ENCODE peak calls at places on chromosomes 1 and 21, in seven cellular contexts. P is transverse colon; V is AG04450; U is amniotic stem cell; I is activated CD8-positive, alpha-beta T cell treated with anti-CD3 and anti-CD28 coated beads for 36 hours; K is MCF 10A; M is glomerular endothelial cell. W is an unnamed sample.

GRCh38 chr1:206748348-206749034 is 22.1 kb upstream of the IL19 start:
- DNase-seq in P (no peak), V (no peak), U (no peak), I (no peak), K (no peak), M (no peak), W (no peak)

GRCh38 chr1:86207323-86207722 is 50.8 kb upstream of the COL24A1 start:
- DNase-seq in P (no peak), V (peak), U (peak), I (no peak), K (peak), M (no peak), W (no peak)

GRCh38 chr1:27455166-27455811 is 34.7 kb downstream of the WASF2 start:
- DNase-seq in P (peak), V (no peak), U (no peak), I (peak), K (no peak), M (no peak), W (no peak)

GRCh38 chr1:58528518-58528917 is 18.0 kb downstream of the OMA1 start:
- DNase-seq in P (no peak), V (no peak), U (no peak), I (no peak), K (peak), M (no peak), W (no peak)

GRCh38 chr1:213419369-213420030 is 368.5 kb downstream of the RPS6KC1 start:
- DNase-seq in P (no peak), V (no peak), U (no peak), I (no peak), K (no peak), M (no peak), W (no peak)

GRCh38 chr1:19163261-19163660 is 46.8 kb downstream of the UBR4 start:
- DNase-seq in P (no peak), V (peak), U (peak), I (no peak), K (peak), M (no peak), W (no peak)

GRCh38 chr1:56931686-56932085 is 34.1 kb downstream of the C8B start:
- DNase-seq in P (no peak), V (no peak), U (no peak), I (no peak), K (no peak), M (no peak), W (no peak)

GRCh38 chr1:30856260-30856790 is 52.2 kb downstream of the SDC3 start:
- DNase-seq in P (no peak), V (no peak), U (no peak), I (no peak), K (no peak), M (no peak), W (no peak)

GRCh38 chr1:8083739-8084484 is 57.8 kb upstream of the ERRFI1 start:
- DNase-seq in P (no peak), V (no peak), U (no peak), I (no peak), K (no peak), M (no peak), W (no peak)

GRCh38 chr1:16111771-16112557 is 38.5 kb upstream of the FAM131C start:
- DNase-seq in P (no peak), V (peak), U (no peak), I (no peak), K (no peak), M (no peak), W (no peak)

GRCh38 chr1:197619008-197619640 is 156.2 kb downstream of the DENND1B start:
- DNase-seq in P (no peak), V (no peak), U (no peak), I (no peak), K (peak), M (peak), W (no peak)

GRCh38 chr1:170164103-170164763 is 18.5 kb downstream of the NTMT2 start:
- DNase-seq in P (no peak), V (no peak), U (no peak), I (no peak), K (no peak), M (no peak), W (no peak)

GRCh38 chr21:42437786-42438185 is 34.1 kb downstream of the UBASH3A start:
- DNase-seq in P (no peak), V (no peak), U (no peak), I (no peak), K (no peak), M (no peak), W (no peak)

GRCh38 chr1:59266927-59267293 is 30.0 kb upstream of the FGGY start:
- DNase-seq in P (no peak), V (no peak), U (no peak), I (no peak), K (no peak), M (no peak), W (no peak)

GRCh38 chr1:205271277-205271676 is 43.5 kb downstream of the TMCC2 start:
- DNase-seq in P (no peak), V (no peak), U (no peak), I (no peak), K (no peak), M (no peak), W (no peak)

GRCh38 chr21:46477765-46478164 is 19.1 kb downstream of the DIP2A start:
- DNase-seq in P (no peak), V (no peak), U (no peak), I (no peak), K (peak), M (no peak), W (no peak)